ENCODE peak calls at places on chromosomes 7 and 10, in nine cellular contexts. H is sigmoid colon, R is SJSA1, B is HFF-Myc, Q is A549, M is mucosa of descending colon, K is mammary epithelial cell, O is upper lobe of right lung, V is GM23248. Z is an unnamed sample.

GRCh38 chr7:107874605-107875446 is 16.2 kb upstream of the DLD start:
- DNase-seq in R (peak), B (peak), O (no peak), M (no peak), V (peak), Q (peak), K (peak), H (peak), Z (peak)

GRCh38 chr7:112103246-112103645 is 103.0 kb downstream of the DOCK4 start:
- DNase-seq in O (no peak), K (peak), B (no peak), R (no peak), Q (no peak), H (no peak), V (no peak), M (no peak), Z (no peak)

GRCh38 chr10:18400911-18401260 is 250.5 kb downstream of the NSUN6 start:
- DNase-seq in V (peak), M (peak), R (no peak), O (no peak), B (no peak), K (no peak), H (no peak), Q (no peak), Z (no peak)

GRCh38 chr10:30791197-30791611 is 161.7 kb upstream of the LYZL2 start:
- DNase-seq in M (peak), K (no peak), R (no peak), Q (no peak), B (no peak), H (peak), O (no peak), V (no peak), Z (no peak)

GRCh38 chr10:29646238-29646902 is 11.6 kb upstream of the SVIL start:
- DNase-seq in R (no peak), Q (no peak), K (peak), O (no peak), B (peak), M (no peak), H (peak), V (peak), Z (no peak)

GRCh38 chr7:72546586-72546985 is 134.4 kb upstream of the CALN1 start:
- DNase-seq in K (no peak), V (no peak), H (no peak), B (no peak), R (no peak), M (no peak), Q (no peak), O (no peak), Z (no peak)

GRCh38 chr10:43267811-43268210 is 946 bp upstream of the RASGEF1A start:
- DNase-seq in M (no peak), V (no peak), K (no peak), Q (no peak), R (no peak), B (no peak), O (no peak), H (no peak), Z (no peak)

GRCh38 chr7:17661982-17662585 is 278.2 kb downstream of the SNX13 start:
- DNase-seq in V (peak), M (no peak), H (no peak), K (peak), R (no peak), O (no peak), B (no peak), Q (no peak), Z (no peak)

GRCh38 chr7:135962802-135963201 is 14.4 kb downstream of the MTPN start:
- DNase-seq in K (no peak), H (no peak), R (no peak), M (no peak), V (no peak), O (no peak), Q (no peak), B (no peak), Z (no peak)

GRCh38 chr7:2687338-2687869 is 598 bp upstream of the AMZ1 start:
- DNase-seq in M (no peak), H (no peak), V (peak), R (peak), Q (no peak), K (no peak), B (no peak), O (no peak), Z (no peak)

GRCh38 chr10:64648915-64649314 is 1127.7 kb downstream of the REEP3 start:
- DNase-seq in B (no peak), V (no peak), R (no peak), O (no peak), H (no peak), M (no peak), K (no peak), Q (peak), Z (peak)

GRCh38 chr7:135755351-135755753 is 6.7 kb upstream of the FAM180A start:
- DNase-seq in M (no peak), O (no peak), R (no peak), B (no peak), H (peak), K (no peak), Q (no peak), V (no peak), Z (no peak)

GRCh38 chr7:157224627-157225026 is 85.9 kb downstream of the UBE3C start:
- DNase-seq in O (no peak), M (no peak), H (no peak), V (peak), B (no peak), K (no peak), R (no peak), Q (peak), Z (peak)

GRCh38 chr7:210401-210925 is 18.1 kb downstream of the FAM20C start:
- DNase-seq in O (no peak), V (no peak), H (no peak), M (no peak), Q (no peak), R (no peak), K (no peak), B (no peak), Z (no peak)

GRCh38 chr10:784759-785538 is 95.5 kb upstream of the DIP2C start:
- DNase-seq in H (peak), K (peak), V (peak), M (peak), B (peak), R (peak), O (peak), Q (peak), Z (no peak)
- H3K4me3 ChIP-seq in H (peak), K (peak), V (peak), M (no peak), B (peak), R (peak), O (peak), Q (peak), Z (no peak)

GRCh38 chr7:43648725-43649406 is 66.0 kb downstream of the STK17A start:
- DNase-seq in R (peak), B (peak), V (peak), K (peak), H (no peak), M (no peak), O (no peak), Q (no peak), Z (peak)

GRCh38 chr7:43647772-43648643 is 65.1 kb downstream of the STK17A start:
- DNase-seq in Q (peak), M (no peak), B (peak), O (peak), K (peak), R (peak), V (peak), H (peak), Z (no peak)

GRCh38 chr7:43646603-43647313 is 63.9 kb downstream of the STK17A start:
- DNase-seq in O (no peak), V (peak), B (no peak), M (no peak), H (no peak), R (no peak), Q (no peak), K (no peak), Z (no peak)

GRCh38 chr7:43645699-43646226 is 62.9 kb downstream of the STK17A start:
- DNase-seq in V (no peak), H (no peak), M (no peak), R (no peak), K (no peak), O (no peak), Q (no peak), B (no peak), Z (no peak)

GRCh38 chr7:43647314-43647691 is 64.4 kb downstream of the STK17A start:
- DNase-seq in Q (no peak), K (no peak), R (peak), B (no peak), V (peak), H (no peak), O (no peak), M (no peak), Z (no peak)
- H3K4me3 ChIP-seq in Q (no peak), K (no peak), R (peak), B (peak), V (peak), H (no peak), O (no peak), M (no peak), Z (no peak)

DNA sequence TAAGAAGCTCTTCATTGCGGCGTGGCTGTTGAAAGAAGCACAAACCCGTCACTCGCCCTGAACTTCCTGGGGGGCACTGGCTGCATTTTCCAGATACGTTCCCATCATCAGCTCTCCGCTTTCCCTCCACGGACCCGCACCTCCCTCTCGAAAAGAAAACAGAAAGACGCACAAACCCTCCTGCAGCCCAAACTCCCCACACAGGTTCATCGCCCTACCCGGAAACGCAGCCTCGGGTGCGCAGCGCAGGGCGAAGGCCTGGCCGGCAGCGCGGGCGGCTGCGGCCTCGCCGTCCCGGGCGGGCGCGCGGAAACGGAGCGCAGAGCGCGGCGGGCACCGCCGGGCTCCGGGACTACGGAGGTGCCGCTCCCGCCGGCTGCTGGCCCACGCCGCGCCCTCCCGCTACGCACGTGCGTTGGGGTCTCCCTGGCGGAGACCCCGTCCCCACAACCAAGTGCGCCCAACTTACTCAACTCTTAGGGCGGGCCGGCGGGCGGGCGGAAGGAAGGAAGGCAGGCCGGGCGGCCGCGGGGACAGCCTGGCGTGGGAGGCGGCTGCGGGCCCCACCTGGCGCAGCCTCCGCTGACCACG is 822 bp downstream of the ZNF800 start:
- DNase-seq in H (no peak), O (peak), V (peak), K (peak), B (no peak), Q (peak), M (peak), R (no peak), Z (no peak)
- H3K4me3 ChIP-seq in H (peak), O (peak), V (peak), K (peak), B (peak), Q (peak), M (peak), R (peak), Z (peak)

GRCh38 chr7:106597014-106597413 is 63.9 kb downstream of the CCDC71L start:
- DNase-seq in H (no peak), V (no peak), K (no peak), M (no peak), O (no peak), B (no peak), R (no peak), Q (no peak), Z (no peak)

GRCh38 chr7:106598663-106599342 is 62.2 kb downstream of the CCDC71L start:
- DNase-seq in Q (peak), V (peak), O (peak), K (peak), M (peak), R (no peak), H (peak), B (peak), Z (peak)

GRCh38 chr7:106599343-106599698 is 61.6 kb downstream of the CCDC71L start:
- DNase-seq in M (no peak), Q (no peak), K (peak), O (no peak), R (no peak), V (no peak), H (no peak), B (no peak), Z (no peak)

GRCh38 chr7:106595922-106596321 is 65.0 kb downstream of the CCDC71L start:
- DNase-seq in B (no peak), K (no peak), V (no peak), R (no peak), M (no peak), O (no peak), Q (no peak), H (no peak), Z (no peak)

GRCh38 chr7:106597751-106598619 is 63.0 kb downstream of the CCDC71L start:
- DNase-seq in K (no peak), H (no peak), Q (no peak), O (no peak), B (no peak), R (no peak), M (no peak), V (no peak), Z (no peak)
- H3K4me3 ChIP-seq in K (no peak), H (no peak), Q (peak), O (peak), B (peak), R (no peak), M (no peak), V (peak), Z (no peak)

DNA sequence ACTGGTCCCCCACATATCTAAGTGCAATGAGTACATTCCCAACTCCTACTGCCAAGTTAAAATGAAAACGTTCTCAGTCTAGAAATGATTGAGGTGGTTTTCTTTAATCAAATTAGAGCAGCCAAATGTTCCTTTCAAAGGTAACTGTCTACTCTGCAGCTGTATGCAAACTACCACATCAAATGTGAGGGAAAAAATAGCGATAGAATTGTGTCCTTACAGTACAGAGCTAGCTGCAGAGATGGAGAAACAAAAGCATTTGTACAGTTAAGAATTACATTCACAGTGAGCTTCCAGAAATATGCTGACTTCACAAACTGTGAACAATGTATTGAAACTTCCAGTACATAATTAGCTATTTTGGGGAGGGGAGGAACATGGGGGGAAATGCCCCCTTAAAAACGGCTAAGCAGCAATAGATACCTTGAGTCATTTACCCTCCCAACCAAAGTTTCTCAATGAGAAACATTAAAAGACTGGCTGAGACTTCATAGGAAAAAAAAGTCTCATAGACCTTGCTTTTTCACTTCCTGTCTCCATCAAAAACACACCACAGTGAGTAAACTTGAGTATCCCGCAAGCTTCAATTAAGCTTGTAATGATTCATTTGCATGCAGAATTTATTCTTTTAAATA is 22.9 kb downstream of the CDK6 start:
- DNase-seq in Q (no peak), O (no peak), H (no peak), K (peak), R (no peak), V (peak), B (no peak), M (no peak), Z (peak)
- H3K4me3 ChIP-seq in Q (no peak), O (no peak), H (no peak), K (no peak), R (no peak), V (peak), B (no peak), M (no peak), Z (peak)

DNA sequence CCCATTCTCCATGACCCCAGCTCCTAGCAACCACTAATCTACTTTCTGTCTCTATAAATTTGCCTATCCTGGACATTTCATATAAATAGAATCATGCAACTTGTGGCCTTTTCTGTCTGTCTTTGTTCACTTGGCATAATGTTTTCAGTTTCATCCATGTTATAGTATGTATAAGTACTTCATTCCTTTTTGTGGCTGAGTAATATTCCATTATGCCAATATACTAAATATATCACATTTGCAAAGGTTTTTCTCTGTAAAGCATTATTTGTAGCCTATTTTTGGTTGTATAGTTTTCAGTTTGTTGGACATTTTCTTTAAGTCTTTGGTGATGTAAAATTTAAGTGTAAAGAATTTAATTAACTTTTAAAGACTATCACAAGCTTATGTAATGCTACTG is 2.2 kb downstream of the PTPRZ1 start:
- DNase-seq in B (no peak), K (no peak), R (no peak), H (no peak), V (no peak), Q (no peak), M (no peak), O (no peak), Z (no peak)
- H3K4me3 ChIP-seq in B (no peak), K (no peak), R (no peak), H (no peak), V (no peak), Q (no peak), M (no peak), O (no peak), Z (no peak)

Z was measured in Jurkat, Clone E6-1.